ENCODE peak calls at places on chromosomes 2 and 18, in seven cellular contexts. Y is RWPE1, L is uterus, G is NT2/D1, N is GM06990, X is hypothalamus, O is HT1080. U is an unnamed sample.

GRCh38 chr18:46700026-46700425 is 43.0 kb upstream of the LOXHD1 start:
- DNase-seq in O (no peak), X (no peak), L (no peak), G (no peak), N (no peak), Y (no peak), U (no peak)

GRCh38 chr2:145845207-145845894 is 1325.4 kb upstream of the ZEB2 start:
- DNase-seq in X (no peak), O (no peak), L (no peak), N (no peak), Y (no peak), G (no peak), U (no peak)

GRCh38 chr2:209685340-209685739 is 86.3 kb upstream of the UNC80 start:
- DNase-seq in O (no peak), Y (no peak), X (no peak), G (no peak), N (no peak), L (no peak), U (no peak)

GRCh38 chr2:120344991-120345975 is 653 bp upstream of the INHBB start:
- DNase-seq in G (no peak), O (no peak), Y (no peak), N (peak; percentile 35), X (no peak), L (no peak), U (no peak)

GRCh38 chr2:44672431-44672830 is 269.1 kb upstream of the SIX3 start:
- DNase-seq in Y (no peak), G (no peak), O (no peak), N (no peak), X (no peak), L (no peak), U (no peak)

GRCh38 chr18:48922203-48922800 is 28.5 kb downstream of the SMAD7 start:
- DNase-seq in L (no peak), G (no peak), Y (no peak), N (no peak), X (no peak), O (no peak), U (no peak)

GRCh38 chr18:24273596-24273995 is 124.0 kb downstream of the OSBPL1A start:
- DNase-seq in N (no peak), L (no peak), G (no peak), X (no peak), O (no peak), Y (no peak), U (no peak)

GRCh38 chr2:54613361-54613760 is 110.1 kb upstream of the EML6 start:
- DNase-seq in Y (no peak), G (no peak), L (no peak), N (no peak), X (no peak), O (peak; percentile 32), U (no peak)

GRCh38 chr18:32286749-32287148 is 96.9 kb downstream of the MEP1B start:
- DNase-seq in G (no peak), L (no peak), O (no peak), Y (no peak), N (no peak), X (no peak), U (no peak)

GRCh38 chr2:25558262-25558661 is 115.1 kb downstream of the DTNB start:
- DNase-seq in Y (peak; percentile 18), G (peak; percentile 70), L (no peak), X (no peak), N (peak; percentile 64), O (peak; percentile 93), U (peak; percentile 84)

GRCh38 chr2:239359194-239359912 is 41.5 kb downstream of the HDAC4 start:
- DNase-seq in L (peak; percentile 23), G (no peak), Y (no peak), N (no peak), O (no peak), X (no peak), U (no peak)

GRCh38 chr2:238238311-238238765 is 1.5 kb downstream of the HES6 start:
- DNase-seq in N (no peak), G (no peak), O (no peak), Y (no peak), L (no peak), X (no peak), U (no peak)

GRCh38 chr2:241007880-241008710 is 9.7 kb downstream of the SNED1 start:
- DNase-seq in Y (no peak), X (no peak), G (no peak), L (no peak), O (no peak), N (no peak), U (no peak)

GRCh38 chr2:169565686-169566085 is 8.0 kb downstream of the FASTKD1 start:
- DNase-seq in O (no peak), L (no peak), N (no peak), Y (no peak), X (no peak), G (no peak), U (no peak)

GRCh38 chr2:159497256-159497655 is 119.1 kb downstream of the BAZ2B start:
- DNase-seq in G (no peak), X (no peak), N (no peak), L (no peak), O (peak; percentile 96), Y (peak; percentile 84), U (no peak)

GRCh38 chr2:102057502-102058292 is 65.9 kb downstream of the IL1R2 start:
- DNase-seq in X (no peak), L (peak; percentile 55), G (no peak), N (no peak), Y (no peak), O (no peak), U (no peak)

GRCh38 chr2:172232638-172233253 is 130.0 kb upstream of the DLX2 start:
- DNase-seq in N (no peak), L (no peak), Y (no peak), X (no peak), G (no peak), O (no peak), U (no peak)

GRCh38 chr18:23238152-23238531 is 102.9 kb downstream of the CABLES1 start:
- DNase-seq in G (no peak), N (no peak), L (peak; percentile 71), O (peak; percentile 45), Y (peak; percentile 20), X (no peak), U (no peak)

GRCh38 chr2:100541404-100541803 is 21.4 kb upstream of the PDCL3 start:
- DNase-seq in Y (no peak), O (no peak), X (no peak), N (no peak), L (no peak), G (no peak), U (no peak)

GRCh38 chr2:75607988-75608683 is 38.4 kb upstream of the MRPL19 start:
- DNase-seq in N (no peak), G (peak; percentile 49), Y (no peak), L (no peak), O (no peak), X (no peak), U (no peak)

GRCh38 chr2:178865121-178865520 is 57.9 kb upstream of the TTN start:
- DNase-seq in G (no peak), X (no peak), N (no peak), Y (no peak), L (no peak), O (peak; percentile 66), U (no peak)